ENCODE peak calls at places on chromosomes 13 and 19, in nine cellular contexts. K is AG10803, J is NB4, C is AG04450, B is brain microvascular endothelial cell, U is psoas muscle, E is stomach, P is tibial artery, T is AG04449. G is an unnamed sample.

GRCh38 chr13:40026174-40026585 is 370.7 kb downstream of the COG6 start:
- DNase-seq in K (no peak), J (no peak), C (no peak), B (peak), U (no peak), E (no peak), P (no peak), T (no peak), G (no peak)

GRCh38 chr19:5480427-5480836 is 25.2 kb downstream of the ZNRF4 start:
- DNase-seq in K (no peak), J (peak), C (no peak), B (no peak), U (no peak), E (peak), P (no peak), T (no peak), G (peak)

GRCh38 chr19:24159707-24160106 is 72.7 kb downstream of the ZNF254 start:
- DNase-seq in K (no peak), J (peak), C (no peak), B (no peak), U (no peak), E (no peak), P (no peak), T (no peak), G (no peak)

GRCh38 chr19:1004803-1005664 is 4.8 kb downstream of the GRIN3B start:
- DNase-seq in K (no peak), J (no peak), C (no peak), B (no peak), U (no peak), E (no peak), P (no peak), T (no peak), G (no peak)

GRCh38 chr13:113356594-113356993 is 7.3 kb downstream of the GRTP1 start:
- DNase-seq in K (no peak), J (no peak), C (no peak), B (no peak), U (peak), E (no peak), P (no peak), T (no peak), G (no peak)

GRCh38 chr13:93430346-93430745 is 203.7 kb downstream of the GPC6 start:
- DNase-seq in K (no peak), J (no peak), C (no peak), B (no peak), U (no peak), E (no peak), P (no peak), T (no peak), G (no peak)

GRCh38 chr13:28037399-28037798 is 48.9 kb upstream of the URAD start:
- DNase-seq in K (peak), J (peak), C (no peak), B (no peak), U (no peak), E (no peak), P (no peak), T (no peak), G (no peak)

GRCh38 chr13:80084086-80084676 is 256.7 kb downstream of the SPRY2 start:
- DNase-seq in K (peak), J (no peak), C (peak), B (peak), U (no peak), E (no peak), P (no peak), T (peak), G (no peak)

GRCh38 chr19:13176345-13176744 is 26.1 kb downstream of the IER2 start:
- DNase-seq in K (no peak), J (no peak), C (no peak), B (no peak), U (no peak), E (no peak), P (no peak), T (no peak), G (no peak)

GRCh38 chr19:616732-617526 is 16.4 kb downstream of the POLRMT start:
- DNase-seq in K (no peak), J (no peak), C (no peak), B (no peak), U (no peak), E (no peak), P (no peak), T (no peak), G (no peak)

GRCh38 chr13:113337976-113338375 is 26.0 kb downstream of the GRTP1 start:
- DNase-seq in K (no peak), J (no peak), C (no peak), B (no peak), U (peak), E (no peak), P (no peak), T (no peak), G (no peak)

GRCh38 chr13:71169125-71169524 is 697.9 kb downstream of the DACH1 start:
- DNase-seq in K (no peak), J (no peak), C (no peak), B (no peak), U (no peak), E (no peak), P (no peak), T (no peak), G (no peak)

GRCh38 chr13:99587893-99588606 is 86.8 kb downstream of the TM9SF2 start:
- DNase-seq in K (no peak), J (no peak), C (no peak), B (no peak), U (no peak), E (no peak), P (no peak), T (no peak), G (no peak)

GRCh38 chr13:31773538-31773937 is 34.2 kb downstream of the RXFP2 start:
- DNase-seq in K (peak), J (no peak), C (no peak), B (peak), U (no peak), E (no peak), P (no peak), T (no peak), G (no peak)

GRCh38 chr13:75137911-75138571 is 343.9 kb downstream of the TBC1D4 start:
- DNase-seq in K (peak), J (no peak), C (no peak), B (no peak), U (no peak), E (no peak), P (no peak), T (no peak), G (no peak)

GRCh38 chr13:63463782-63464610 is 2048.3 kb upstream of the PCDH20 start:
- DNase-seq in K (no peak), J (no peak), C (no peak), B (no peak), U (no peak), E (no peak), P (no peak), T (no peak), G (no peak)

GRCh38 chr19:33535176-33535575 is 13.6 kb upstream of the PEPD start:
- DNase-seq in K (peak), J (no peak), C (no peak), B (no peak), U (no peak), E (no peak), P (no peak), T (no peak), G (no peak)

GRCh38 chr13:45119469-45119989 is 781 bp upstream of the GTF2F2 start:
- DNase-seq in K (peak), J (peak), C (peak), B (peak), U (no peak), E (no peak), P (no peak), T (no peak), G (no peak)

GRCh38 chr13:114013952-114014629 is 40.2 kb upstream of the C13orf46 start:
- DNase-seq in K (no peak), J (no peak), C (no peak), B (no peak), U (no peak), E (no peak), P (no peak), T (no peak), G (no peak)

GRCh38 chr19:42219812-42220750 is at the start of gene ZNF526:
- DNase-seq in K (peak), J (peak), C (peak), B (peak), U (peak), E (peak), P (peak), T (peak), G (peak)
- TF ChIP-seq CTCF in K (no peak), J (no peak), C (no peak), B (no peak), U (no peak), E (no peak), P (no peak), T (no peak), G (no peak)

DNA sequence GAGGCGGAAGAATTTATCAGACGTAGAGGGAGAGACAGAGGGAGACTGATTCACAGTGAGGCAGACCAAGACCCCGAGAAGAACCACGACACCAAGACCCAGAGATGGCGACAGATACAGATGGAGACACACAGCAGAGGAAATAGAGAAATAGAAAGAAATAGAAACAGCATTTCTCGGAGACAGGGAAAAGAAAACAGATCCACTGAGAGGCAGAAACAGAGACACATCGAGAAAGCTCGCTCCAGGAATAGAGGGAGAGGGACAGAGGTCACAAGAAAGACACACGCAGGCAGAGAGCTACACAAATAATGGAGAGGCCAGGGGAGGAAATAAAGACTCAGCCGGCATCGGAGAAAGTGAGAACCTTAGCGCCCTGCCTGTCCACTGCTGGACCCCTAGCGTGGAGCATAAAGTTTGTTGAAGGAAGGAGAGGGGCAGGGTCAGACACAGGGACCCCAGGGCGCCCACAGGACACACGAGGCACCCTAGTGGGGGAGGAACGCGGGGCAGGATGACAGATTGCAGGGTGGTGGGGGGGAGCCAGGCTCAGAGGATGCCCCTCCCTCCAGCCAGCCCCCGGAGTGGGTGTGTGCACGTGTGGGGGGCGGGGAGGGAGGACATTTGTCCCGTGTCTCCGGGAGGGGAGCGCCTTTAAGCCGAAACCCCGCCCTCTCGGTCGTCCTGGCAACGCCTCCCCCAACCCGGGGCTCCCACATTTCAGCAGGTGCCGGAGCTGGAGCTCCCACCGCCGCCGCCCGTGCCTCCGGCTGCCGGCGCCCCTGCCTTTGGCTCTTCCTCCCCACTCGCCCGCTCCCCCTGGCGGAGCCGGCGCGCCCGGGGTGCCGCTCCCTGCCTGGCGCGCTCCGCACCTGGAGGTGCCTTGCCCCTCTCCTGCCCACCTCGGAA is at the start of gene PRKCG:
- DNase-seq in K (no peak), J (peak), C (no peak), B (no peak), U (peak), E (peak), P (no peak), T (no peak), G (peak)
- TF ChIP-seq CTCF in K (peak), J (peak), C (peak), B (peak), U (peak), E (peak), P (peak), T (peak), G (peak)

GRCh38 chr19:40528533-40529092 is 48.1 kb upstream of the SHKBP1 start:
- DNase-seq in K (no peak), J (no peak), C (no peak), B (no peak), U (no peak), E (no peak), P (no peak), T (no peak), G (no peak)
- TF ChIP-seq CTCF in K (no peak), J (no peak), C (no peak), B (no peak), U (no peak), E (no peak), P (no peak), T (no peak), G (no peak)

GRCh38 chr19:48095637-48096175 is 14.9 kb downstream of the PLA2G4C start:
- DNase-seq in K (peak), J (no peak), C (no peak), B (no peak), U (no peak), E (no peak), P (no peak), T (no peak), G (no peak)
- TF ChIP-seq CTCF in K (no peak), J (no peak), C (no peak), B (no peak), U (no peak), E (no peak), P (no peak), T (no peak), G (no peak)